ENCODE peak calls at places on chromosome 15, in four cellular contexts. C is SJSA1; V is activated T-cell treated with anti-CD3 and anti-CD28 coated beads, Interleukin-2, amount 50 U/mL, for 72 hours; E is activated gamma-delta T cell treated with Interleukin-2 at 50 U/mL for 16 hours. U is an unnamed sample.

GRCh38 chr15:40365624-40366023 is 7.6 kb downstream of the DISP2 start:
- DNase-seq in E (no peak), V (no peak), C (no peak), U (no peak)

GRCh38 chr15:70096975-70097336 is 761 bp downstream of the TLE3 start:
- DNase-seq in E (no peak), C (no peak), V (no peak), U (no peak)

GRCh38 chr15:51024735-51025453 is 69.8 kb downstream of the TNFAIP8L3 start:
- DNase-seq in V (no peak), E (no peak), C (no peak), U (no peak)

GRCh38 chr15:84926491-84927220 is 42.2 kb downstream of the SLC28A1 start:
- DNase-seq in C (no peak), V (no peak), E (no peak), U (no peak)

GRCh38 chr15:48406240-48406891 is 75.1 kb downstream of the DUT start:
- DNase-seq in E (no peak), V (no peak), C (no peak), U (no peak)

GRCh38 chr15:101310163-101310480 is 15.1 kb upstream of the SNRPA1 start:
- DNase-seq in V (no peak), E (no peak), C (no peak), U (no peak)

GRCh38 chr15:51649659-51650521 is 27.3 kb upstream of the DMXL2 start:
- DNase-seq in E (peak), C (peak), V (peak), U (no peak)

GRCh38 chr15:93997071-93997658 is 234.2 kb upstream of the MCTP2 start:
- DNase-seq in C (peak), V (no peak), E (no peak), U (no peak)

GRCh38 chr15:40593130-40593529 is 919 bp upstream of the KNL1 start:
- DNase-seq in V (no peak), E (no peak), C (no peak), U (no peak)

GRCh38 chr15:77856718-77857346 is 220.7 kb downstream of the TBC1D2B start:
- DNase-seq in E (no peak), C (no peak), V (no peak), U (no peak)

GRCh38 chr15:49895337-49896223 is 223.5 kb downstream of the ATP8B4 start:
- DNase-seq in E (no peak), V (no peak), C (peak), U (no peak)

GRCh38 chr15:74228723-74229081 is 7.4 kb upstream of the CCDC33 start:
- DNase-seq in V (no peak), E (no peak), C (no peak), U (no peak)

GRCh38 chr15:25850154-25851111 is 12.7 kb downstream of the ATP10A start:
- DNase-seq in E (peak), V (peak), C (peak), U (peak)

GRCh38 chr15:58513681-58514336 is 82.0 kb downstream of the LIPC start:
- DNase-seq in C (no peak), V (no peak), E (no peak), U (no peak)

GRCh38 chr15:98548172-98548971 is 100.0 kb upstream of the IGF1R start:
- DNase-seq in C (peak), E (no peak), V (peak), U (peak)

GRCh38 chr15:34241376-34242350 is 16.8 kb downstream of the EMC4 start:
- DNase-seq in C (no peak), V (peak), E (peak), U (no peak)